ENCODE peak calls at places on chromosomes 13 and 19, in four cellular contexts. H, K, W and E are unnamed samples.

GRCh38 chr19:48290341-48290922 is 20.6 kb downstream of the ZNF114 start:
- DNase-seq in H (peak; percentile 31), K (peak; percentile 62), W (peak; percentile 26), E (no peak)

GRCh38 chr13:105804561-105805190 is 730.8 kb downstream of the EFNB2 start:
- DNase-seq in K (peak; percentile 44), W (peak; percentile 77), H (no peak), E (no peak)

GRCh38 chr13:62246581-62246980 is 830.9 kb upstream of the PCDH20 start:
- DNase-seq in K (no peak), W (peak; percentile 15), H (no peak), E (no peak)

GRCh38 chr19:17686592-17687042 is 1.5 kb downstream of the UNC13A start:
- DNase-seq in H (no peak), K (peak; percentile 56), W (no peak), E (no peak)

GRCh38 chr19:3056454-3057016 is 5.8 kb downstream of the TLE5 start:
- DNase-seq in K (peak; percentile 41), H (no peak), W (no peak), E (no peak)

GRCh38 chr13:23750383-23751121 is 138.6 kb downstream of the MIPEP start:
- DNase-seq in K (no peak), H (no peak), W (no peak), E (no peak)

GRCh38 chr19:12126707-12127106 is 13.4 kb downstream of the ZNF20 start:
- DNase-seq in K (no peak), H (no peak), W (no peak), E (no peak)

GRCh38 chr19:35206855-35207254 is 21.7 kb downstream of the FAM187B start:
- DNase-seq in K (no peak), W (no peak), H (no peak), E (no peak)

GRCh38 chr13:98370806-98371553 is 193.9 kb upstream of the RNF113B start:
- DNase-seq in H (no peak), K (no peak), W (peak; percentile 92), E (no peak)

GRCh38 chr13:31909889-31910551 is 121.6 kb upstream of the FRY start:
- DNase-seq in K (no peak), W (peak; percentile 80), H (no peak), E (no peak)

GRCh38 chr19:40147693-40148347 is 43.4 kb upstream of the MAP3K10 start:
- DNase-seq in W (peak; percentile 71), H (no peak), K (peak; percentile 54), E (no peak)

GRCh38 chr13:110394371-110394841 is 87.3 kb downstream of the COL4A2 start:
- DNase-seq in K (peak; percentile 35), H (no peak), W (peak; percentile 93), E (no peak)

GRCh38 chr13:29849071-29849541 is 1.3 kb downstream of the UBL3 start:
- DNase-seq in W (peak; percentile 36), K (peak; percentile 53), H (no peak), E (no peak)

GRCh38 chr13:36998624-36999041 is 507 bp downstream of the ALG5 start:
- DNase-seq in W (no peak), K (peak; percentile 59), H (peak; percentile 58), E (peak; percentile 69)

GRCh38 chr13:59951011-59951410 is 212.7 kb downstream of the DIAPH3 start:
- DNase-seq in W (no peak), H (no peak), K (no peak), E (no peak)

GRCh38 chr19:45676851-45677263 is 8.8 kb downstream of the GIPR start:
- DNase-seq in H (no peak), K (no peak), W (no peak), E (peak; percentile 78)

GRCh38 chr19:8361921-8362793 is 1.8 kb upstream of the ANGPTL4 start:
- DNase-seq in K (peak; percentile 97), H (peak; percentile 97), W (peak; percentile 98), E (peak; percentile 95)

GRCh38 chr13:62512194-62513141 is 1096.8 kb upstream of the PCDH20 start:
- DNase-seq in W (peak; percentile 36), K (no peak), H (peak; percentile 32), E (peak; percentile 28)

GRCh38 chr19:58553799-58554493 is 959 bp downstream of the CHMP2A start:
- DNase-seq in K (peak; percentile 51), W (no peak), H (no peak), E (no peak)

GRCh38 chr19:7953060-7953459 is 9.6 kb upstream of the TIMM44 start:
- DNase-seq in H (no peak), K (no peak), W (no peak), E (no peak)

GRCh38 chr19:39098365-39099269 is 14.4 kb downstream of the ACP7 start:
- DNase-seq in K (no peak), H (no peak), W (no peak), E (no peak)

GRCh38 chr13:35793823-35794222 is 317.3 kb upstream of the MAB21L1 start:
- DNase-seq in W (peak; percentile 4), K (no peak), H (no peak), E (no peak)

GRCh38 chr13:110396913-110397379 is 89.9 kb downstream of the COL4A2 start:
- DNase-seq in K (peak; percentile 95), W (peak; percentile 100), H (no peak), E (no peak)

GRCh38 chr19:41776700-41777099 is 19.7 kb upstream of the CEACAM3 start:
- DNase-seq in K (no peak), W (no peak), H (no peak), E (no peak)

GRCh38 chr13:20969182-20969581 is 66.6 kb upstream of the XPO4 start:
- DNase-seq in W (peak; percentile 52), H (no peak), K (no peak), E (no peak)

GRCh38 chr13:22454586-22454985 is 726.2 kb upstream of the SGCG start:
- DNase-seq in H (no peak), W (peak; percentile 46), K (no peak), E (no peak)

GRCh38 chr13:59687028-59687427 is 476.7 kb downstream of the DIAPH3 start:
- DNase-seq in H (no peak), W (no peak), K (no peak), E (no peak)

GRCh38 chr19:16444273-16444597 is 27.5 kb downstream of the EPS15L1 start:
- DNase-seq in W (no peak), K (no peak), H (no peak), E (no peak)

GRCh38 chr13:51957377-51958216 is 53.7 kb downstream of the ATP7B start:
- DNase-seq in W (no peak), H (no peak), K (no peak), E (no peak)

GRCh38 chr13:60788156-60788829 is 391.3 kb downstream of the TDRD3 start:
- DNase-seq in H (no peak), W (peak; percentile 2), K (peak; percentile 65), E (no peak)

GRCh38 chr13:78700121-78700910 is 41.4 kb upstream of the OBI1 start:
- DNase-seq in K (no peak), H (no peak), W (peak; percentile 84), E (no peak)

GRCh38 chr13:91326156-91326555 is 21.3 kb upstream of the MIR17HG start:
- DNase-seq in W (no peak), K (no peak), H (no peak), E (no peak)

GRCh38 chr13:113210834-113211233 is 1.4 kb downstream of the CUL4A start:
- DNase-seq in K (no peak), H (no peak), W (no peak), E (no peak)
- H3K4me1 ChIP-seq in K (no peaks in the 10 kb centered on the region), H (no peaks in the 10 kb centered on the region), W (peaks cover 13% of the 10 kb centered on the region), E (peaks cover 39% of the 10 kb centered on the region)

GRCh38 chr19:54630784-54631183 is 500 bp downstream of the LILRB1 start:
- DNase-seq in W (no peak), K (no peak), H (no peak), E (no peak)
- H3K4me3 ChIP-seq in W (no peak overlapping the region), K (no peak overlapping the region), H (no peak overlapping the region), E (peak overlapping the region; percentile 32)

DNA sequence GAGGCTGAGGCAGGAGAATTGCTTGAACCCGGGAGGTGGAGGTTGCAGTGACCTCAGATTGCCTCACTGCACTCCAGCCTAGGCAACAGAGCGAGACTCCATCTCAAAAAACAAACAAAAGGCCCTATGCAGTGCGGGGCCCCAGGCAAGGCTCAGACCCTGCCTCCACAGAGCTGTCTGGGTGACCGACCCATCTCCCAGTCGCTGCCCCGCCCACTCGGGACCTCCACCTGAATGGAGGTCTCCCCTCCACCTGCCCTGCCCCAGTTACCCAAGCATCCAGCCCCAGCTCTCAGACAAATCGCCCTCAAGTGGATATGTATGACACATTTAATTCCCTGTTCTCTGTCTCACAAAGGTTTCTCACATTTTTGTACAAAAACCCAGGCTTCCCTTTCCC is 2.2 kb upstream of the GARIN5B start:
- DNase-seq in H (no peak), W (no peak), K (peak; percentile 34), E (no peak)
- H3K27me3 ChIP-seq in H (peaks cover 5% of the 10 kb centered on the region), W (no peaks in the 10 kb centered on the region), K (no peaks in the 10 kb centered on the region), E (peaks cover 26% of the 10 kb centered on the region)

GRCh38 chr13:44312131-44312530 is 61.5 kb upstream of the SERP2 start:
- DNase-seq in W (no peak), H (no peak), K (no peak), E (no peak)

GRCh38 chr13:44313674-44314073 is 60.0 kb upstream of the SERP2 start:
- DNase-seq in H (no peak), K (no peak), W (peak; percentile 75), E (no peak)

GRCh38 chr13:44309771-44310767 is 63.6 kb upstream of the SERP2 start:
- DNase-seq in H (no peak), K (no peak), W (peak; percentile 70), E (no peak)

GRCh38 chr13:44312898-44313551 is 60.6 kb upstream of the SERP2 start:
- DNase-seq in K (no peak), W (peak; percentile 92), H (no peak), E (no peak)

DNA sequence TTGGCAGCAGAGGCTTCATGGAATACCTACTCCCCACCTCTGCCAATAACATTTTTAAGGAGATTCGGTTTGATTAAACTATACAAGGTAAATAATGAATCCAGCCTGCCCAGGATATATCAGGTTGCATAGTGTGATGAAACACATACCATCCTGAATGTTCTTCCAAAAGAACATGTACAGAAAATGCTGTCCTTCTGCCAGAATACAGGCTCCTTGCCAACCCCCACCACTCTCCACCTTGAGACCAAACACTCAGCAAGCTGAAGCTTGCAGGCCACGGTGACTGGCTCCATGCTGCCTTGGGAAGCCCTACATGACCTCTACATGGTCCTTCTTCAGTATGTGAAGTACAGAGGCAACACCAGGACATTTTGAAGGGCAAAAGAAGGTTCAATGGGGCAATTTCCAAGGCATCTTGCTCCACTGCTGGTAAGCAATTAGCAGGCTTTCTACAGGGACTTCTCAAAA is 62.6 kb upstream of the SERP2 start:
- DNase-seq in K (no peak), W (peak; percentile 52), H (no peak), E (peak; percentile 70)
- H3K4me1 ChIP-seq in K (peaks cover 5% of the 10 kb centered on the region), W (peaks cover 22% of the 10 kb centered on the region), H (peaks cover 3% of the 10 kb centered on the region), E (peaks cover 12% of the 10 kb centered on the region)

DNA sequence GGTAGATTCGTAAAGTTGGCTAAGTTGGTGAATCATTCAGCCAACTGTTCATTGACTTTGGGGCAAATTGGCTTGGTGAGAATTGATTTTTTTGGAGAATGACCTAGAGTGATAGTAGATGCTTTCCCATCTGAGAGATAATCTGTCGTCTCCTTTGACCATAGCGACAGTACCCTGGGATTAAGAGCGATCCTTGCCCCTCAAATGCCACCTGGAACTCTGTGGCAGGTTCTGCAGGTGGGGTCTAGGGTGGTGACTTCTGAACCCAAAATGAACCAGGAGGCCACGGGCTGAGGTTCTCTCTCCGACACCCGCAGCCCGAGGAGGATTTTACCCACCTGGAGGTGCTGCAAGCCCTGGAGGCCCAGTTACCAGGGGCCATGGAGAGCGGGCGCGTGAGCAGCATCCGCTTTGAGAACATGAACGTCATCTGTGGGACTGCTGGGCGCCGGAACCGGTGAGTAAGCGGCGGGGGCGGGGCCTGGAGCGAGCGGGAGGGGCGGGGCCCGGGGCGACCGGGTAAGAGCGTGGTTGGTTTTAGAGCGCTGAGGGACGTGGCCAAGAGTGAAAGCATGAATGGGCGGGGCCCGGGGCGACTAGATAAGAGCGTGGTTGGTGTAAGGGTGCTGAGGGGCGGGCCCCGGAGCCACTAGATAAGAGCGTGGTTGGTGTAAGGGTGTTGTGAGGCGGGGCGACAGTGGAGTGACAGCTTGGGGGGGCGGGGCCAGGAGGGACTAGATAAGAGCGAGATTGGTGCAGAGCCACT is 8.6 kb downstream of the C19orf81 start:
- DNase-seq in W (peak; percentile 86), H (no peak), K (peak; percentile 92), E (peak; percentile 97)
- H3K4me3 ChIP-seq in W (no peak overlapping the region), H (no peak overlapping the region), K (no peak overlapping the region), E (peak overlapping the region; percentile 48)